ENCODE peak calls at places on chromosomes 1 and 21, in ten cellular contexts. W is body of pancreas; D is sigmoid colon; J is fibroblast of lung; G is adrenal gland; A is AG04449; C is lower lobe of right lung; I is breast epithelium; O is CD8-positive, alpha-beta T cell; L is tibial nerve. P is an unnamed sample.

GRCh38 chr1:209590405-209590804 is 6.9 kb downstream of the CAMK1G start:
- DNase-seq in W (no peak), D (no peak), J (peak; percentile 23), G (no peak), A (no peak), C (no peak), I (no peak), O (no peak), L (no peak), P (no peak)

GRCh38 chr1:211641942-211642341 is 33.5 kb downstream of the NEK2 start:
- DNase-seq in W (no peak), D (no peak), J (no peak), G (no peak), A (no peak), C (no peak), I (no peak), O (no peak), L (no peak), P (peak; percentile 2)

GRCh38 chr1:53070621-53071020 is 8.6 kb downstream of the PODN start:
- DNase-seq in W (peak; percentile 9), D (peak; percentile 50), J (no peak), G (no peak), A (no peak), C (peak; percentile 24), I (no peak), O (no peak), L (no peak), P (no peak)

GRCh38 chr1:232950919-232951579 is 638 bp downstream of the NTPCR start:
- DNase-seq in W (peak; percentile 16), D (no peak), J (peak; percentile 70), G (peak; percentile 13), A (no peak), C (no peak), I (no peak), O (peak; percentile 18), L (no peak), P (no peak)

GRCh38 chr1:27624467-27625233 is 10.3 kb downstream of the FGR start:
- DNase-seq in W (no peak), D (no peak), J (no peak), G (no peak), A (no peak), C (no peak), I (no peak), O (no peak), L (no peak), P (peak; percentile 30)

GRCh38 chr1:91243171-91243570 is 161.5 kb downstream of the HFM1 start:
- DNase-seq in W (no peak), D (no peak), J (no peak), G (no peak), A (no peak), C (no peak), I (no peak), O (no peak), L (no peak), P (no peak)

GRCh38 chr1:27163093-27163492 is 8.2 kb upstream of the SLC9A1 start:
- DNase-seq in W (no peak), D (no peak), J (no peak), G (no peak), A (no peak), C (no peak), I (no peak), O (no peak), L (no peak), P (no peak)

GRCh38 chr21:16473965-16474364 is 744.2 kb downstream of the USP25 start:
- DNase-seq in W (no peak), D (no peak), J (peak; percentile 89), G (peak; percentile 42), A (no peak), C (no peak), I (no peak), O (no peak), L (no peak), P (no peak)

GRCh38 chr21:43866233-43866632 is 1.2 kb downstream of the AGPAT3 start:
- DNase-seq in W (peak; percentile 38), D (peak; percentile 83), J (peak; percentile 56), G (peak; percentile 63), A (peak; percentile 7), C (no peak), I (peak; percentile 48), O (peak; percentile 44), L (peak; percentile 26), P (no peak)

GRCh38 chr1:167500283-167500860 is 18.0 kb downstream of the CD247 start:
- DNase-seq in W (no peak), D (no peak), J (no peak), G (no peak), A (no peak), C (no peak), I (no peak), O (peak; percentile 8), L (no peak), P (no peak)

GRCh38 chr1:167502192-167502551 is 16.2 kb downstream of the CD247 start:
- DNase-seq in W (no peak), D (no peak), J (no peak), G (no peak), A (no peak), C (no peak), I (no peak), O (no peak), L (no peak), P (no peak)

GRCh38 chr1:167501513-167502191 is 16.7 kb downstream of the CD247 start:
- DNase-seq in W (peak; percentile 16), D (peak; percentile 4), J (no peak), G (no peak), A (no peak), C (no peak), I (no peak), O (peak; percentile 12), L (no peak), P (no peak)

GRCh38 chr1:167503626-167504458 is 14.5 kb downstream of the CD247 start:
- DNase-seq in W (no peak), D (no peak), J (no peak), G (no peak), A (no peak), C (no peak), I (no peak), O (peak; percentile 9), L (no peak), P (no peak)

GRCh38 chr1:167502719-167503452 is 15.4 kb downstream of the CD247 start:
- DNase-seq in W (no peak), D (no peak), J (no peak), G (no peak), A (no peak), C (no peak), I (no peak), O (peak; percentile 9), L (no peak), P (no peak)
- H3K4me3 ChIP-seq in W (no peak overlapping the region), D (no peak overlapping the region), J (no peak overlapping the region), G (no peak overlapping the region), A (no peak overlapping the region), C (no peak overlapping the region), I (no peak overlapping the region), O (no peak overlapping the region), L (no peak overlapping the region), P (no peak overlapping the region)

DNA sequence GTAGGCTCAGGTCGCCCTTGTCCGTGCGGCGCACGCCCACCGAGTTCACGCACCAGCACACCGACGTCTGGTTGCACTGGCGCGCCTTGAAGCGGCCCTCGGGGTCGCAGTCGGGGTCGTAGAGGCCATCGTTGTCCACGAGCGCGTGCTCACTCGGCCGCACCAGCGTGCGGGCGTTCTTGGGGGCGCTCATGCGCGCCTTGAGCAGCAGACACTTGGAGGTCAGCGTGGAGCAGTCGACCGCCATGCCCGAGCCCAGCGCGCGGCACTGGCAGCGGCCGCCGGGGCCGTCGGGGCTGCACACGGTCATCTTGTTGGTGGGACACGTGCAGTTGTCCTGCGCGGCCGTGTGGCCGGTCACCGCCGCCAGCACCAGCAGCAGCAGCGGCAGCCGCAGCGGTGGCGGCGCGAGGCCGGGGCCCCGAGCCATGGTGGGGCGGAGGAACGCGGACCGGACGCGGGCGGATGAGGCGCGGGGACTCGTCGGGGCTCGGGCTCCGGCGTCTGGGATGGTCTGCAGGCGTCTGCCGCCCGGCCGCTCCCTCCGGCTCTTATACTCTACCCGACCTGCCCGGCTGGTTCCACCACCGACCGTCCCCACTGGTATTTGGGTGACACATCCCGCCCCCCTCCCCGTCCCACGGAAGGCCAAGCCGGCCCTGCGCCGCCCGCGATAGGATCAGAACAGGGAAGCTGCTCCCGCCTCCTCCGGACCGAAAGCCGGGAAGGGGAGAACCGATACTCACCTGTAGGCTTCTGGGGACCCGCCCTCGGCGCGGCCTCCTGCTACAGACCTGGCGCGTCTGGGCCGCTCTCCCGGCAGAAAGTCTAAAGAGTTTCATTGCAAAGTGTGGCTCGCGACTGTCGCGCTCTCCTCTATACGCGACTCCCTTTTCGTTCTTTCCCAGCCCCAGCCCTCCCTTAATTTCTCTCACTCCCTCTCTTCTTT is at the start of gene TACSTD2:
- DNase-seq in W (peak; percentile 93), D (no peak), J (no peak), G (peak; percentile 29), A (no peak), C (peak; percentile 92), I (peak; percentile 95), O (no peak), L (no peak), P (no peak)
- TF ChIP-seq CTCF in W (peak; percentile 24), D (no peak), J (no peak), G (no peak), A (no peak), C (no peak), I (peak; percentile 20), O (no peak), L (no peak), P (no peak)

GRCh38 chr1:3551711-3552110 is 59.6 kb downstream of the MEGF6 start:
- DNase-seq in W (no peak), D (no peak), J (no peak), G (no peak), A (no peak), C (no peak), I (no peak), O (no peak), L (no peak), P (no peak)

GRCh38 chr1:3552751-3553150 is 58.6 kb downstream of the MEGF6 start:
- DNase-seq in W (no peak), D (no peak), J (no peak), G (no peak), A (no peak), C (no peak), I (no peak), O (no peak), L (no peak), P (no peak)

GRCh38 chr1:3553940-3554223 is 57.4 kb downstream of the MEGF6 start:
- DNase-seq in W (no peak), D (no peak), J (no peak), G (no peak), A (no peak), C (no peak), I (peak; percentile 68), O (no peak), L (no peak), P (no peak)

GRCh38 chr1:3552176-3552575 is 59.1 kb downstream of the MEGF6 start:
- DNase-seq in W (no peak), D (no peak), J (no peak), G (no peak), A (no peak), C (no peak), I (no peak), O (no peak), L (no peak), P (no peak)

GRCh38 chr1:3553166-3553939 is 58.0 kb downstream of the MEGF6 start:
- DNase-seq in W (no peak), D (no peak), J (no peak), G (peak; percentile 21), A (no peak), C (no peak), I (peak; percentile 71), O (no peak), L (no peak), P (peak; percentile 49)
- H3K4me3 ChIP-seq in W (no peak overlapping the region), D (no peak overlapping the region), J (no peak overlapping the region), G (no peak overlapping the region), A (no peak overlapping the region), C (no peak overlapping the region), I (no peak overlapping the region), O (no peak overlapping the region), L (no peak overlapping the region), P (no peak overlapping the region)

GRCh38 chr1:100517517-100517916 is 20.4 kb upstream of the GPR88 start:
- DNase-seq in W (no peak), D (no peak), J (no peak), G (no peak), A (no peak), C (no peak), I (no peak), O (no peak), L (no peak), P (no peak)
- TF ChIP-seq CTCF in W (no peak), D (no peak), J (no peak), G (no peak), A (no peak), C (no peak), I (no peak), O (no peak), L (no peak), P (no peak)

P was measured in WERI-Rb-1.